ENCODE peak calls at places on chromosomes 11 and 22, in nine cellular contexts. L, D, U, V, P, H, Z, T and M are unnamed samples.

GRCh38 chr11:8333431-8334401 is 70.0 kb upstream of the LMO1 start:
- DNase-seq in L (no peak), D (no peak), U (no peak), V (no peak), P (no peak), H (no peak), Z (no peak), T (peak), M (peak)

GRCh38 chr11:66347425-66348276 is at the start of gene B4GAT1:
- DNase-seq in L (peak), D (peak), U (peak), V (peak), P (peak), H (peak), Z (peak), T (peak), M (peak)

GRCh38 chr11:129589190-129589589 is 213.5 kb downstream of the BARX2 start:
- DNase-seq in L (no peak), D (no peak), U (no peak), V (no peak), P (no peak), H (no peak), Z (no peak), T (no peak), M (no peak)

GRCh38 chr11:40338739-40339138 is 1120.7 kb downstream of the LRRC4C start:
- DNase-seq in L (no peak), D (no peak), U (no peak), V (no peak), P (no peak), H (no peak), Z (no peak), T (peak), M (peak)

GRCh38 chr22:49365910-49366309 is 461.8 kb downstream of the BRD1 start:
- DNase-seq in L (no peak), D (no peak), U (no peak), V (no peak), P (no peak), H (peak), Z (no peak), T (no peak), M (no peak)

GRCh38 chr22:17583151-17583550 is 19.9 kb downstream of the SLC25A18 start:
- DNase-seq in L (no peak), D (no peak), U (no peak), V (no peak), P (no peak), H (no peak), Z (no peak), T (no peak), M (no peak)

GRCh38 chr11:93123351-93123898 is 74.4 kb downstream of the SLC36A4 start:
- DNase-seq in L (no peak), D (no peak), U (no peak), V (no peak), P (no peak), H (no peak), Z (no peak), T (no peak), M (no peak)

GRCh38 chr22:50267591-50268390 is 2.4 kb downstream of the MAPK11 start:
- DNase-seq in L (no peak), D (peak), U (peak), V (no peak), P (no peak), H (peak), Z (no peak), T (peak), M (peak)

GRCh38 chr11:16356057-16356750 is at the start of gene SOX6:
- DNase-seq in L (no peak), D (no peak), U (no peak), V (no peak), P (peak), H (no peak), Z (no peak), T (no peak), M (no peak)

GRCh38 chr11:22407899-22408298 is 69.7 kb downstream of the SLC17A6 start:
- DNase-seq in L (no peak), D (no peak), U (no peak), V (peak), P (no peak), H (no peak), Z (no peak), T (no peak), M (no peak)

GRCh38 chr22:39254789-39255298 is 10.1 kb upstream of the PDGFB start:
- DNase-seq in L (peak), D (peak), U (no peak), V (no peak), P (no peak), H (no peak), Z (no peak), T (peak), M (peak)

GRCh38 chr11:132587716-132588115 is 944.6 kb downstream of the OPCML start:
- DNase-seq in L (no peak), D (no peak), U (no peak), V (no peak), P (no peak), H (no peak), Z (no peak), T (peak), M (no peak)

GRCh38 chr22:44133901-44134511 is 46.7 kb upstream of the PARVG start:
- DNase-seq in L (no peak), D (no peak), U (no peak), V (no peak), P (peak), H (peak), Z (peak), T (no peak), M (no peak)

GRCh38 chr22:41488076-41488475 is 19.2 kb downstream of the ACO2 start:
- DNase-seq in L (no peak), D (no peak), U (no peak), V (no peak), P (no peak), H (no peak), Z (no peak), T (no peak), M (no peak)

GRCh38 chr11:12318791-12319733 is 58.3 kb upstream of the PARVA start:
- DNase-seq in L (peak), D (peak), U (peak), V (no peak), P (peak), H (peak), Z (peak), T (no peak), M (peak)

GRCh38 chr11:55726715-55727324 is 46.4 kb upstream of the OR5D13 start:
- DNase-seq in L (peak), D (peak), U (peak), V (no peak), P (no peak), H (no peak), Z (no peak), T (no peak), M (no peak)
- TF ChIP-seq CTCF in L (peak), D (peak), U (peak), V (peak), P (no peak), H (no peak), Z (no peak), T (no peak), M (no peak)

DNA sequence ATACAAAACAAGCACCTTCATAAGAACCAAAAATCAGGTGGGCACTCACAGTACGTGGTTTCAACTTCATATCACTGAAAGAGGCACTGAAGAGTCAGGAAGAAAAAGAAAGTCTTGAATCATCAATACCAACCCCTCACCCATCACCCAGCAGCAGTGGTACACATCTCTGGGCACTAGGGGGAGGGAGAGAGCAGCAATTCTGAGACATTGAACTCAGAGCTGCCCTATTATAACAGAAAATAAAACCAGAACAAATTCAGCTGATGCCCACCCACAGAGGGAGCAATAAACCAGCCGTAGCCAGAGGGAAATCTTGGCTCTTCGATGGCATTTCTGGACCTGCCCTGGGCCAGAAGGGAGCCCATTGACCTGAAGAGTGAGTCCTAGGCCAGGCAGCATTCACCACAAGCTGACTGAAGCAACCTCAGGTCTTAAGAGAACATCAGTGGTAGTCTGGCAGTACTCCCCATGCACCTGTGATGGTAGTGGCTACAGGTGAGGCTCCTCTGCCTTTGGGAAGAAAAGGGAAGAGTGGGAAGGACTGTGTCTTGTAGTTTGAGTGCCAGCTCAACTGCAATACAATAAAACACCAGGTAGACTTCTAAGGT is 42.2 kb upstream of the FAM181B start:
- DNase-seq in L (peak), D (peak), U (peak), V (peak), P (no peak), H (no peak), Z (peak), T (peak), M (peak)
- TF ChIP-seq CTCF in L (peak), D (peak), U (peak), V (peak), P (peak), H (no peak), Z (peak), T (peak), M (peak)

DNA sequence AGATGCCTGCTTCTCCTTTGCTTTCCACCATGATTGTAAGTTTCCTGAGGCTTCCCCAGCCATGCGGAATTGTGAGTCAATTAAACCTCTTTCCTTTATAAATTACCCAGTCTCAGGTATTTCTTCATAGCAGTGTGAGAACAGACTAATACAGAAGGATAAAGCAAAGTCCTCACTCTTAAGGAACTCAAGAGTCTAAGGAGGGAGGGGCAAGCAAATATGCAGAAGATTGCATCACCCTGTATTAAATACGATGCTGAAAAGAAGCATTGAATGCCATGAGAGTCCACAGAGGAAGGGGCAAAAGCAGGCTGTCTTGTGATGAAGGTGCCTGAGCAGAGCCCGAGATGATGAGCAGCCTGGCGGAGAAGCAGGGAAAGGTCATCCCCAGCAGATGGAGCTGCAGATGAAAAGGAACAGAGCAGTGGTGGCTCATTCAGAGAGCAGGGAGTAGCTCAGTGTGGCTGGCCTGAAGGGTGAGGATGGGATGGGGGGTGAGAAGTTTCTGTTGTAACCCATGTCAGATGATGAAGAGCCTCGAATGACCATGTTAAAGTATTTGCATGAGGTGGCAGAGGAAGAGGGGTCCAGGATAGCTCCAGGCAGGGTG is 6.3 kb upstream of the IZUMO1R start:
- DNase-seq in L (no peak), D (peak), U (no peak), V (no peak), P (no peak), H (no peak), Z (no peak), T (no peak), M (no peak)
- TF ChIP-seq CTCF in L (no peak), D (peak), U (no peak), V (no peak), P (no peak), H (no peak), Z (peak), T (no peak), M (no peak)

GRCh38 chr11:69702769-69703510 is 882 bp downstream of the FGF19 start:
- DNase-seq in L (no peak), D (no peak), U (no peak), V (no peak), P (no peak), H (no peak), Z (no peak), T (no peak), M (no peak)

GRCh38 chr11:69703711-69704507 is at the start of gene FGF19:
- DNase-seq in L (no peak), D (no peak), U (no peak), V (no peak), P (no peak), H (no peak), Z (no peak), T (no peak), M (no peak)

GRCh38 chr11:69705901-69706787 is 2.3 kb upstream of the FGF19 start:
- DNase-seq in L (no peak), D (no peak), U (no peak), V (no peak), P (no peak), H (no peak), Z (no peak), T (no peak), M (no peak)

GRCh38 chr11:69705246-69705856 is 1.5 kb upstream of the FGF19 start:
- DNase-seq in L (no peak), D (no peak), U (no peak), V (no peak), P (no peak), H (no peak), Z (no peak), T (no peak), M (no peak)

DNA sequence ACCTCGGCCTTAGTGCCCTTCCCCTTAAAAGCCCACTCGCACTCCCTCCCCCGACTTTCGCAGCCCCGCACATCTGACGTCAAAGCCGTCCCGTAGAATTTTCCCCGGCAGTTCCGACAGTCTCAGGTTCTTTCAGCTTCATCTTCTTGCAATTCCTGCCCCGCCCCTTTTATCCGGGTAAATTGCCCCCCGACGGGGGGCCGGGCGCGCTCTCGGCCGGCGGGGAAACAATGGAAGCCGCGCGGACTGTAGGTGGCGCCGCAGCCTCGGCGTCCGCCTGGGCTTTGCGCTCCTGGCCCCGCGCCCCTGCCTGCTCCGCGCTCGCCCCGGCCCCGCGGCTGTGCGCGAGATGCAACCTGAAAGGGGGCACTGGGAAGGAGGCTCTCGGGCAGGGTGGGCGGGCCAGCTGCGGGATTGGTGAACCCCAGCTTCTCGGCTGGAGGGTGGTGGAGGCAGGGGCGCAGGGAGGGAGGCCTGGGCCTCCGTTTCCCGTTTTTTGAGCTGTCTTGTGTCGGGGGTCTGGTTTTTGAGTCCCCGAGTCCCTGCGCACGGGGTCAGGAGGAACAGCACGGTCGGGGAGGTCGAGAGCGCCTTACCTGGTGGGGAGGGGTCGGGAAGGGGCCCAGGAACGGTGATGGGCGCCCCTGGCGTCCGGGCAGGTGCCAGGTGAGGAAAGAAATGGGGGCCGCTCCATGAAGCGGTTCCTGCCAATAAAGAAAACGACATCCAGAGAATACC is 855 bp upstream of the FGF19 start:
- DNase-seq in L (no peak), D (no peak), U (no peak), V (peak), P (no peak), H (no peak), Z (no peak), T (peak), M (no peak)
- TF ChIP-seq CTCF in L (peak), D (peak), U (no peak), V (peak), P (peak), H (no peak), Z (peak), T (peak), M (no peak)

DNA sequence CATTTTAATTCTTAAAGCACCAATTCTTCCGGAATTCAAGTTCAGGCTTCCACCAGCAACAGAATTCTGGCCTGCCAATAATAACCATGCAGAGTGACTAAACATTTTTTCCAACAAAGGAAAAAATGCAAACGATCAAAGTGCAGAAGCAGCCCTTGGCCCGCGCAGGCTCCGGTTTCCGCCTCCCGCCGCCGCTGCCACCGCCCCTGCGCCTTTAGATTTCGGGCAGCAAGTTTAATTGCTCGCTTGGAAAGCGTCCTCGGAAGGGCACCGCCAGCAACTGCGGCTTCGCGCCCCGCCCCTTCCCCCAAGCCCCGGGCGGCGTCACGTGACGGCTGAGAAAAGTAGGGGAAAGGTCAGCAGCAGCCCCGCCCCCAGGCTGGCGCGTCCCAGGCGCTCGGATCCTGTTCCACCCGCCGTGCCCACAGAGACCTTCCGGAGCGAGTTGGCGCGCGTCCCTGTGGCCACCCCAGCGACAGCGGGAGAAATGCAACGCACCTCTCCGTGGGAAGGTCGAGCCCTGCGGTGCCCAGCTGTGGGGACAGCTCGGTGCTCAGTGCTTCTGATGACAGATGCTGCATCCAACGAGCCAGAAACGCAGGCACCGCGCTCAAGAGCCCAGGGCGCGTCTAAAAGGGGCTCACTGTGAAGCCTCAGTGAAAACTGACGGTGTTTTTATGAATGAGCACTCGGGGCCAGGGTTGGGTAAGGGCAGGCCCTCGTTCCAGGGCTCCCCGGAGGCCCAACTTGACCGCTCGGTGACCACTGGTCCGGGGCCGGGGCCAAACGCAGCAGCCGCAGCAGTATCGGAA is 2.5 kb downstream of the CPT1A start:
- DNase-seq in L (peak), D (peak), U (peak), V (peak), P (peak), H (peak), Z (peak), T (peak), M (peak)
- TF ChIP-seq CTCF in L (no peak), D (no peak), U (no peak), V (no peak), P (no peak), H (no peak), Z (no peak), T (no peak), M (no peak)

GRCh38 chr11:76744186-76745058 is 38.7 kb upstream of the TSKU start:
- DNase-seq in L (no peak), D (no peak), U (no peak), V (no peak), P (no peak), H (peak), Z (no peak), T (no peak), M (no peak)

GRCh38 chr11:76745059-76745376 is 38.1 kb upstream of the TSKU start:
- DNase-seq in L (no peak), D (no peak), U (no peak), V (no peak), P (no peak), H (no peak), Z (no peak), T (no peak), M (no peak)

GRCh38 chr11:76742912-76743311 is 40.2 kb upstream of the TSKU start:
- DNase-seq in L (no peak), D (no peak), U (no peak), V (no peak), P (no peak), H (no peak), Z (peak), T (no peak), M (no peak)

GRCh38 chr11:76747428-76747979 is 35.7 kb upstream of the TSKU start:
- DNase-seq in L (no peak), D (no peak), U (no peak), V (no peak), P (no peak), H (no peak), Z (no peak), T (no peak), M (no peak)

DNA sequence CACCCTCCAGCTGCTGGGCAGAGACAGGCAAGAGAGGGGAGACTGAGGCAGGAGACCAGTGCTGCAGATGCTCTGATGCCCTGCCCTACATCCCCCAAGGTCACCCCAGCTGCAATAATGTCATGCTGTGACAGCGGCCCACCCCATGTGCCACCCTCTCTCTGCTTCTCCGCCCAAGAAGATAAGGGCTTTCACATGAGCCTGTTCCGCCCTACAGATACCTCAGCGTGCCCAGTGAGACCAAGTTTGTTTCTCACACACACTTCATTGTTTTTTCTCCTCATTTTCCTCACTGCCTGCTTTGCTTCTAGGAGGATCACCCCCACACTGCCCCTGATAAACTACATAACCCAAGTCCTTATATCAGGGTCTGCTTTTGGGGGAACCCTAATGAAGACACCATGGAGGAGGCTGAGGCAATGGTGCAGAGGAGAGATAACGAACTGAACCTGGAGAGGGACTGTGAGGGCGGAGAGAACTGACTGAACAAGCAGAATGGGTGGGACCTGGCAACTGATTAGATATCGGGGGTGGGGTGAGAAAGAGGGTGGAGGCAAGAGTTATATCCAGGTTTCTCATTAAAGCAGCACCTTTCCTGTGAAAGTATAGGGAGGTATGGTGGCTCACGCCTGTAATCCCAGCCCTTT is 37.5 kb upstream of the TSKU start:
- DNase-seq in L (no peak), D (no peak), U (no peak), V (no peak), P (no peak), H (no peak), Z (no peak), T (no peak), M (no peak)
- TF ChIP-seq CTCF in L (no peak), D (no peak), U (no peak), V (no peak), P (no peak), H (no peak), Z (no peak), T (no peak), M (no peak)